ENCODE peak calls at places on chromosome 17, in six cellular contexts. P is CD8-positive, alpha-beta T cell; E is A549; N is tibial artery; V is sigmoid colon; K is Peyer's patch. B is an unnamed sample. For H3K4me1, the result is how much of the 10 kb centered on the place peaks cover.

GRCh38 chr17:69608808-69609494 is 194.5 kb downstream of the MAP2K6 start:
- DNase-seq in N (peak), P (no peak), E (no peak), V (no peak), K (no peak), B (peak)

GRCh38 chr17:69733171-69734014 is 318.9 kb downstream of the MAP2K6 start:
- DNase-seq in P (no peak), E (peak), K (no peak), V (no peak), N (no peak), B (peak)

GRCh38 chr17:44083250-44083849 is 12.8 kb downstream of the G6PC3 start:
- DNase-seq in V (no peak), P (no peak), N (no peak), E (peak), K (no peak), B (peak)

GRCh38 chr17:75695141-75695829 is 26.0 kb upstream of the ITGB4 start:
- DNase-seq in K (no peak), N (no peak), P (no peak), E (no peak), V (no peak), B (peak)

GRCh38 chr17:50470451-50470850 is 1.8 kb upstream of the CHAD start:
- DNase-seq in P (no peak), E (no peak), K (no peak), V (peak), N (no peak), B (no peak)

GRCh38 chr17:82844796-82845162 is 5.0 kb upstream of the ZNF750 start:
- DNase-seq in V (no peak), P (no peak), K (no peak), E (no peak), N (no peak), B (no peak)

GRCh38 chr17:47315451-47316266 is 8.1 kb upstream of the EFCAB13 start:
- DNase-seq in P (no peak), K (no peak), N (no peak), V (no peak), E (peak), B (peak)

GRCh38 chr17:5209396-5209795 is 17.7 kb upstream of the ZNF594 start:
- DNase-seq in P (no peak), N (no peak), E (no peak), V (no peak), K (no peak), B (no peak)

GRCh38 chr17:521168-521525 is 168.5 kb upstream of the RPH3AL start:
- DNase-seq in N (no peak), P (no peak), V (no peak), E (no peak), K (no peak), B (no peak)

GRCh38 chr17:29711588-29712385 is 89.1 kb upstream of the CORO6 start:
- DNase-seq in P (no peak), V (no peak), K (no peak), E (no peak), N (no peak), B (no peak)

GRCh38 chr17:29710891-29711418 is 88.2 kb upstream of the CORO6 start:
- DNase-seq in E (no peak), P (no peak), V (no peak), K (no peak), N (no peak), B (peak)

GRCh38 chr17:29707212-29707571 is 84.5 kb upstream of the CORO6 start:
- DNase-seq in E (no peak), N (no peak), K (no peak), P (no peak), V (no peak), B (no peak)

GRCh38 chr17:29712677-29713076 is 90.0 kb upstream of the CORO6 start:
- DNase-seq in N (no peak), K (no peak), E (no peak), V (no peak), P (no peak), B (no peak)

DNA sequence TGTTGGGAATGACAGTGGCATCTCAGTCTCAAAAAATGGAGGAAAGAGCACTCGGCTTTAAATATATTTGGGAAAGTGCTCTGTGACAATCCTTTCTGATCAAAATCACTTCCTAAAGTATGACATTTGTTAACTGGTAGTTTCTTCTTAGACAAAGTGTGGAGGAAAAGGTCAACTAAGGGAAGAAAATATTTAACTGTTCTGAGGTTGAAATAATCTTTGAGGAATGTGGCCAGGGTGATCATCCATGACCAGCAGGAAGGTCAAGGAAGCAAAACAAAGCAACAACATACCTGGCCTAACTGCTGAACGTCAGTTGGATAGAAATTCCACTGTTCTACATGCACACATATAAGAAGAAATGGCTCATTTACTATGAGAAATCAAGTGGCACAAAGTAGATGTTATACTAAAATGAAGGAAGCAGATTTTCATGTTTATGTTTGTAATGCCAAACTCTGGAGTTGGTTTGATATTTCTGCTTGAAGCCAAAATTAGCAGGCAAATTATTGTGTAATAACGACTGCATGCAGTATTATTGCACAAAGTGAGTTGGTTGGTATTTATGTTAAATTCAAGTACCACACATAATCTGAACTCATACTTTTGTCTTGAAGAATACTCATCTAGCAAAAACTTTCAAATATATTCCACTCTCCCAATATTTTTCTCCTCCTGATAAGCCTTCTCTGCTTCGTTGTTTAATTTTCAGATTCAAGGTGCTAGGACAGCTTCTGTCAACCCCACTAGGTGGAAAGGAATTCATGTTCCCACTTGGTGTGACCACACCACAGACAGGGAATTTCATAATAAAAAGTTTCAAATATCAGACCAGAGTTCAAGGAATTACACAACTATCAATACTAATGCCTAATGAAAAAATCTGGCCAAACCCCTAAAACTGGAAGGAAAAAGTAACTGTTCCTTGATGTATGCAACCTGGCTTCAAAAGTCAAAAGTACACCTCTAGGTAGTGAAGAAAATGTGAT is 87.4 kb upstream of the CORO6 start:
- DNase-seq in N (no peak), P (no peak), K (no peak), E (no peak), V (no peak), B (no peak)
- H3K27ac ChIP-seq in N (no peak), P (no peak), K (peak), E (no peak), V (peak), B (peak)

GRCh38 chr17:79441607-79442006 is 169.2 kb downstream of the RBFOX3 start:
- DNase-seq in V (no peak), K (no peak), P (no peak), E (no peak), N (no peak), B (no peak)
- H3K4me1 ChIP-seq in V (under half), K (under half), P (under half), E (under half), N (under half), B (under half)

GRCh38 chr17:81057079-81057730 is 22.3 kb downstream of the BAIAP2 start:
- DNase-seq in N (no peak), P (no peak), E (peak), V (peak), K (no peak), B (peak)
- TF ChIP-seq CTCF in N (no peak), P (no peak), E (no peak), V (no peak), K (peak), B (peak)

GRCh38 chr17:81298325-81298990 is 3.4 kb upstream of the SLC38A10 start:
- DNase-seq in P (peak), K (no peak), E (no peak), N (no peak), V (no peak), B (no peak)
- H3K27ac ChIP-seq in P (no peak), K (no peak), E (no peak), N (no peak), V (no peak), B (no peak)

DNA sequence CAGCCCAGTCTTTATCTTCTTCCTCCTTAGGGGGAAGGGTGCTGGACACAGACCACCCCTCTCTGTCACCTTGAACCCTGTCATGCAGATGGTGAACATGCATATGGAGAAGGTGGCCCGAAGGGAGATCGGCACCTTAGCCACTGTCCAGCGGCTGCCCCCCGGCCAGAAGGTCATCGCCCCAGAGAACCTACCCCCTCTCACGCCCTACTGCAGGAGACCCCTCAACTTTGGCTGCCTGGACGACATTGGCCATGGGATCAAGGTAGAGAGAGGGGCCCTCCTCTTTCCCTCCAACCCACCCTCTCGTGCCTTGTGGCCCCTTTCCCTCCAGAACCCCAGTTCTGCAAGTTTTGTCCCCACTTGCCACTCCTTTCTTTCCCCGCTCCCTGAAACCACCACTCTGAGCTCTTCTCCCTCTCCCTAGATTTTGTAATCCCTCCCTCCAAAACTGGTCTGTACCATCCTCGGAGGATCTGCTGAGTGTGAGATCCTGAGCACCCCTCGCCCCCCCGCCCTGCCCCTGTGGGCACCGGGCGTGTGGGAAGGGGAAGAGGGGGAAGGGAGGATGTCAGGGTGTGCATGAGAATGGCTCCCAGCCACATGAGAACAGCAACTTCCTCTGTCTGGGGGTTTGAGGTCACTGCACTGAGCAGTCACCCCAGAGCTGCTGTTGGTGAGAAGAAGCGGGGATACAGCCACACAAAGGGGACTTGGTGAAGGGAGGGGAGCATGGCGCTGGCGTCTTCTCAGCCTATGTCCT is 7.3 kb downstream of the ABI3 start:
- DNase-seq in P (peak), N (peak), E (no peak), K (peak), V (peak), B (no peak)
- H3K4me1 ChIP-seq in P (half or more), N (under half), E (under half), K (under half), V (under half), B (under half)

DNA sequence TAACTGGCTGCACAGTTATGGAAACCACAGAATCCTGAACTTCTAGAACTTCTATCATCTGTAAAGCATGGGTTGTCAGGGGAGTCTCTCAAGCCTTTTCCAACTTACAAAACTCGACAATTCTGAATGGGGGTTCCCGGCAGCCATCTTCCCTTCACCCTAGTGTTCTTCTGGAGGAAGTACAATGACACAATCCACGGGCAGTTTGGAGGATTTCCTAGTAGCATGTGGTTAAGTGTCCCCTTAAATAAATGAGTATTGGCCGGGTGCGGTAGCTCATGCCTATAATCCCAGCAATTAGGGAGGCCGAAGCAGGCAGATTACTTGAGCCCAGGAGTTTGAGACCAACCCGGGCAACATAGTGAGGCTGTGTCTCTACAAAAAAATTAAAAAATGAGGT is 2.1 kb downstream of the SLC16A6 start:
- DNase-seq in N (no peak), E (no peak), K (peak), P (peak), V (no peak), B (no peak)
- TF ChIP-seq CTCF in N (no peak), E (no peak), K (no peak), P (no peak), V (no peak), B (no peak)

DNA sequence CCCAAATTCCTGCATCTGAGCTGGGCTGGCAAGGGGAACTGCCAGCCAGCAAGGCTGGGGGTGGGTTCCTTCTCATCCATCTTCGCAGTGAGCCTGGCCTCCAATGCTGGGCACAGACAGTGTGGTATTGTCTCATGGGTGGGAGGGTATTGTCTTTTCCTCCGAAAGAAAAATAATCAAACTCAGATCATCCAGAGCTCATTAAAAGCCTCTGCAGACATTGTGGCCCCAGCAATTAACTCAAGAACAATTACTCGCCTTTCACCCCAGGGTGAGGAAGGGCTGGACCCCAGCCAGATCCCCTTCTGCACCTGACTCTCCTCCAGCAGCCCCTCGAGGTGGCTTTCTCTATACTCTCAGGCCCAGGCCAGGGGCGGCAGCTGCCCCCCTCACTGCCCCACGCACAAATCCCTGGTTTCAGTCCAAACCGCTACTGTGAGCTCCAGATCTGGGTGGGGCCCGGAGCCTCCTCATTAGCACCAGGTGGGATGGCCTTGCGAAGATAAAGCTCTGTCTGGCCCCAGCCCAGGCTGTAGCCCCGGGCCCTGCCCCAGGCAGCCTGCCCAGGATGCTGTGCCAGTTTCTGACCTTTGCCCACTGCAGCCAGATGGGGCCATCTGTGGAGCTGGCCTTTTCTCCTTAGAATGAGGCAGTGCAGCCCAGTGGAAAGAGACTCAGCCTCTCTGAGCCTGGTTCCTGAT is 2.3 kb upstream of the KRT15 start:
- DNase-seq in E (no peak), N (no peak), P (no peak), V (no peak), K (no peak), B (peak)
- H3K27ac ChIP-seq in E (peak), N (no peak), P (no peak), V (no peak), K (no peak), B (peak)

GRCh38 chr17:78958556-78959191 is 21.0 kb downstream of the LGALS3BP start:
- DNase-seq in V (no peak), P (no peak), K (no peak), N (no peak), E (peak), B (no peak)

GRCh38 chr17:78959803-78960202 is 19.9 kb downstream of the LGALS3BP start:
- DNase-seq in V (no peak), N (no peak), P (no peak), E (no peak), K (no peak), B (no peak)

GRCh38 chr17:78962345-78962983 is 17.3 kb downstream of the LGALS3BP start:
- DNase-seq in N (no peak), P (no peak), V (no peak), K (no peak), E (no peak), B (peak)

GRCh38 chr17:78961571-78961970 is 18.2 kb downstream of the LGALS3BP start:
- DNase-seq in V (no peak), K (no peak), N (no peak), E (no peak), P (no peak), B (no peak)

GRCh38 chr17:78960945-78961344 is 18.8 kb downstream of the LGALS3BP start:
- DNase-seq in K (no peak), P (no peak), N (no peak), V (no peak), E (no peak), B (no peak)
- H3K4me1 ChIP-seq in K (under half), P (under half), N (under half), V (under half), E (under half), B (under half)

B was measured in foreskin keratinocyte.